ENCODE peak calls at places on chromosomes 3 and 15, in ten cellular contexts. Z is smooth muscle cell of the brain vasculature; V is activated T-helper 9 cell treated with anti-CD3 and anti-CD28 coated beads, Interleukin-2, amount 50 U/mL, for 16 hours; Y is nephron progenitor cell; D is NCI-H2081; R is GM20000; O is activated naive CD4-positive, alpha-beta T cell; M is fibroblast of the conjunctiva; C is iPS-NIHi11; F is effector CD4-positive, alpha-beta T cell. K is an unnamed sample.

GRCh38 chr3:81958967-81959625 is 197.7 kb upstream of the GBE1 start:
- DNase-seq in Y (no peak), F (no peak), C (no peak), D (no peak), M (peak), V (no peak), O (no peak), Z (no peak), R (no peak), K (no peak)

GRCh38 chr3:48811524-48811923 is 36.1 kb downstream of the PRKAR2A start:
- DNase-seq in D (no peak), R (no peak), M (no peak), Y (no peak), O (no peak), Z (no peak), V (no peak), F (no peak), C (no peak), K (no peak)

GRCh38 chr3:64530434-64531049 is 157.3 kb downstream of the ADAMTS9 start:
- DNase-seq in Y (peak), M (peak), O (no peak), C (peak), Z (peak), V (no peak), R (peak), F (no peak), D (peak), K (no peak)

GRCh38 chr3:134212898-134213665 is 37.6 kb downstream of the RYK start:
- DNase-seq in Z (peak), C (peak), M (peak), R (peak), Y (peak), D (peak), O (peak), V (peak), F (peak), K (no peak)

GRCh38 chr3:51819709-51820406 is 40.8 kb upstream of the IQCF6 start:
- DNase-seq in R (peak), Z (no peak), Y (peak), V (no peak), O (no peak), C (peak), F (no peak), D (no peak), M (no peak), K (no peak)

GRCh38 chr3:23402728-23403505 is 199.8 kb downstream of the UBE2E2 start:
- DNase-seq in F (no peak), Y (no peak), M (no peak), O (no peak), Z (no peak), V (no peak), D (no peak), C (no peak), R (no peak), K (no peak)

GRCh38 chr3:111572061-111572460 is 23.1 kb downstream of the ZBED2 start:
- DNase-seq in V (no peak), Z (no peak), D (no peak), Y (no peak), R (no peak), C (no peak), M (no peak), O (no peak), F (no peak), K (no peak)

GRCh38 chr3:194150252-194150934 is 14.4 kb downstream of the HES1 start:
- DNase-seq in R (no peak), C (no peak), V (no peak), O (no peak), Y (no peak), D (no peak), F (no peak), M (no peak), Z (no peak), K (no peak)

GRCh38 chr15:89203705-89204273 is 17.6 kb downstream of the RLBP1 start:
- DNase-seq in M (no peak), R (no peak), C (no peak), Y (no peak), D (no peak), V (no peak), F (no peak), O (no peak), Z (no peak), K (no peak)

GRCh38 chr3:41202834-41203345 is 3.6 kb downstream of the CTNNB1 start:
- DNase-seq in D (no peak), V (no peak), F (no peak), R (peak), C (no peak), O (no peak), M (peak), Z (no peak), Y (no peak), K (no peak)

GRCh38 chr15:40163657-40164416 is 3.0 kb downstream of the BUB1B start:
- DNase-seq in F (no peak), C (no peak), R (no peak), Z (no peak), D (no peak), M (no peak), V (no peak), O (no peak), Y (no peak), K (no peak)

GRCh38 chr3:184129012-184129411 is 6.1 kb upstream of the EIF2B5 start:
- DNase-seq in O (no peak), M (no peak), D (peak), R (peak), Y (peak), Z (no peak), C (peak), V (no peak), F (no peak), K (no peak)

GRCh38 chr3:30659270-30660127 is 53.1 kb downstream of the TGFBR2 start:
- DNase-seq in Y (no peak), Z (no peak), D (no peak), C (no peak), R (no peak), O (no peak), V (no peak), M (peak), F (no peak), K (no peak)

GRCh38 chr3:58584690-58585004 is 7.5 kb upstream of the FAM107A start:
- DNase-seq in D (no peak), Z (no peak), Y (no peak), M (no peak), O (no peak), F (no peak), R (no peak), C (no peak), V (no peak), K (no peak)

GRCh38 chr15:64211696-64212095 is 48.9 kb upstream of the PPIB start:
- DNase-seq in F (no peak), D (no peak), R (no peak), Z (no peak), C (no peak), M (no peak), V (no peak), O (no peak), Y (no peak), K (no peak)

GRCh38 chr3:195260286-195260905 is 10.6 kb downstream of the XXYLT1 start:
- DNase-seq in D (peak), M (no peak), F (no peak), V (no peak), C (peak), Z (no peak), R (peak), Y (no peak), O (no peak), K (no peak)

GRCh38 chr3:29972594-29972993 is 633.8 kb upstream of the TGFBR2 start:
- DNase-seq in Z (no peak), O (no peak), Y (no peak), C (peak), V (no peak), M (peak), D (no peak), R (no peak), F (no peak), K (no peak)

GRCh38 chr15:74245342-74245931 is 9.3 kb downstream of the CCDC33 start:
- DNase-seq in O (no peak), Z (no peak), M (no peak), D (peak), Y (peak), C (peak), V (no peak), R (no peak), F (no peak), K (no peak)

GRCh38 chr3:88075061-88075460 is 16.0 kb downstream of the ZNF654 start:
- DNase-seq in M (no peak), V (no peak), Z (no peak), R (no peak), O (no peak), F (no peak), Y (no peak), C (no peak), D (no peak), K (no peak)

GRCh38 chr3:187750513-187751123 is 5.3 kb upstream of the BCL6 start:
- DNase-seq in O (no peak), M (no peak), D (no peak), Z (no peak), F (no peak), Y (peak), C (no peak), R (no peak), V (no peak), K (no peak)

GRCh38 chr3:156668073-156668763 is 6.2 kb upstream of the TIPARP start:
- DNase-seq in M (peak), V (no peak), O (no peak), F (no peak), Y (no peak), C (no peak), R (no peak), Z (no peak), D (no peak), K (no peak)

GRCh38 chr3:198113219-198114053 is 153.4 kb downstream of the LMLN start:
- DNase-seq in D (no peak), F (no peak), M (no peak), C (peak), Z (peak), R (peak), O (no peak), V (no peak), Y (peak), K (no peak)